ENCODE peak calls at places on chromosomes 3 and 15, in nine cellular contexts. E is stimulated activated effector memory CD8-positive, alpha-beta T cell treated with anti-CD3 and anti-CD28 coated beads, Interleukin-12 subunit alpha, Interleukin-12 subunit beta, amount 100 ng/mL, for 72 hours; X is left ventricle myocardium superior; G is activated B cell treated with CpG ODN at 0.5 μM for 24 hours; W is effector memory CD8-positive, alpha-beta T cell; S is A549; V is left cardiac atrium; P is activated T-helper 17 cell treated with anti-CD3 and anti-CD28 coated beads, Interleukin-2, amount 50 U/mL, for 72 hours; U is omental fat pad. K is an unnamed sample.

GRCh38 chr3:178671261-178672191 is 135.3 kb downstream of the KCNMB2 start:
- ATAC-seq in S (no peak), E (peak), W (no peak), X (peak), P (no peak), V (peak), G (no peak), U (peak), K (peak)

GRCh38 chr15:41858756-41859155 is 20.1 kb downstream of the PLA2G4B start:
- ATAC-seq in G (no peak), P (no peak), X (no peak), W (no peak), E (no peak), S (no peak), U (no peak), V (no peak), K (no peak)

GRCh38 chr3:131033480-131034080 is 6.9 kb downstream of the NEK11 start:
- ATAC-seq in U (no peak), G (peak), X (no peak), W (peak), V (no peak), E (peak), S (peak), P (peak), K (no peak)

GRCh38 chr3:13077431-13078157 is 4.4 kb upstream of the IQSEC1 start:
- ATAC-seq in U (no peak), V (peak), E (no peak), X (peak), W (no peak), G (no peak), S (no peak), P (no peak), K (no peak)

GRCh38 chr3:37129871-37130270 is 44.5 kb downstream of the LRRFIP2 start:
- ATAC-seq in U (no peak), P (peak), E (peak), V (no peak), W (no peak), G (no peak), S (no peak), X (no peak), K (no peak)

GRCh38 chr3:178369811-178370210 is 166.4 kb upstream of the KCNMB2 start:
- ATAC-seq in W (no peak), G (no peak), V (no peak), E (no peak), X (no peak), P (no peak), U (no peak), S (no peak), K (no peak)

GRCh38 chr3:171874879-171875278 is 31.7 kb downstream of the TMEM212 start:
- ATAC-seq in W (no peak), U (no peak), E (no peak), S (peak), P (no peak), V (no peak), G (no peak), X (no peak), K (no peak)

GRCh38 chr15:62922514-62922913 is 120.0 kb upstream of the TPM1 start:
- ATAC-seq in V (no peak), X (peak), P (no peak), W (no peak), S (no peak), U (no peak), E (no peak), G (no peak), K (no peak)

GRCh38 chr3:160473978-160474377 is 24.4 kb upstream of the TRIM59 start:
- ATAC-seq in S (no peak), X (no peak), P (no peak), U (no peak), W (no peak), E (no peak), G (no peak), V (no peak), K (no peak)

GRCh38 chr3:184801241-184801640 is 10.7 kb upstream of the VPS8 start:
- ATAC-seq in W (no peak), V (no peak), U (no peak), S (no peak), X (no peak), G (no peak), P (no peak), E (no peak), K (no peak)

GRCh38 chr15:44308874-44309273 is 20.4 kb downstream of the GOLM2 start:
- ATAC-seq in S (no peak), U (no peak), X (no peak), G (peak), P (peak), W (no peak), E (peak), V (no peak), K (no peak)

GRCh38 chr3:43894176-43895049 is 203.7 kb downstream of the ABHD5 start:
- ATAC-seq in U (peak), G (peak), P (peak), E (peak), V (peak), X (peak), S (peak), W (no peak), K (peak)

GRCh38 chr3:152256829-152257228 is 11.9 kb upstream of the MBNL1 start:
- ATAC-seq in E (peak), X (no peak), S (no peak), W (peak), V (no peak), G (no peak), P (peak), U (no peak), K (no peak)

GRCh38 chr3:114499986-114500385 is 206.2 kb downstream of the TIGIT start:
- ATAC-seq in U (no peak), V (no peak), E (peak), W (peak), G (no peak), P (peak), S (no peak), X (no peak), K (no peak)

GRCh38 chr3:122797291-122797690 is 2.4 kb downstream of the SLC49A4 start:
- ATAC-seq in P (peak), E (peak), V (no peak), G (no peak), U (no peak), W (no peak), X (no peak), S (no peak), K (no peak)

GRCh38 chr3:127044996-127045395 is 62.1 kb downstream of the PLXNA1 start:
- ATAC-seq in S (peak), V (peak), G (no peak), W (no peak), E (no peak), P (no peak), U (no peak), X (peak), K (no peak)

GRCh38 chr3:143510601-143511000 is 337.7 kb downstream of the SLC9A9 start:
- ATAC-seq in W (no peak), P (no peak), U (no peak), G (no peak), X (no peak), S (no peak), V (no peak), E (no peak), K (no peak)

GRCh38 chr3:188240189-188240981 is 86.4 kb downstream of the LPP start:
- ATAC-seq in X (peak), P (no peak), V (peak), E (no peak), G (no peak), U (no peak), W (no peak), S (peak), K (no peak)

GRCh38 chr3:171801738-171802600 is 8.3 kb downstream of the PLD1 start:
- ATAC-seq in W (no peak), V (peak), G (no peak), U (peak), P (peak), X (peak), E (peak), S (peak), K (peak)